ENCODE peak calls at places on chromosomes 7 and 10, in five cellular contexts. V is body of pancreas, S is IMR-90, O is Peyer's patch, H is esophagus squamous epithelium. F is an unnamed sample.
A peak's percentile ranks its signal among the peaks of the same experiment; 100 is the strongest.

GRCh38 chr7:7005303-7005702 is 177.0 kb upstream of the C1GALT1 start:
- DNase-seq in O (no peak), S (no peak), V (no peak), H (no peak), F (no peak)

GRCh38 chr7:102167254-102167653 is 119.4 kb upstream of the SH2B2 start:
- DNase-seq in O (no peak), S (no peak), H (no peak), V (no peak), F (no peak)

GRCh38 chr7:36784991-36785940 is 61.0 kb upstream of the AOAH start:
- DNase-seq in O (peak; percentile 76), S (no peak), H (no peak), V (peak; percentile 35), F (no peak)

GRCh38 chr7:27424231-27424630 is 181.6 kb downstream of the EVX1 start:
- DNase-seq in V (no peak), H (no peak), O (no peak), S (no peak), F (no peak)

GRCh38 chr10:79148452-79149344 is 79.9 kb downstream of the ZMIZ1 start:
- DNase-seq in H (no peak), V (no peak), O (peak; percentile 22), S (peak; percentile 40), F (no peak)

GRCh38 chr7:34759477-34760125 is 101.6 kb downstream of the NPSR1 start:
- DNase-seq in V (no peak), O (no peak), S (peak; percentile 45), H (no peak), F (no peak)

GRCh38 chr10:69224862-69225657 is 4.9 kb downstream of the HKDC1 start:
- DNase-seq in V (no peak), H (no peak), O (no peak), S (no peak), F (no peak)

GRCh38 chr7:142583424-142583823 is 165.8 kb upstream of the PRSS1 start:
- DNase-seq in H (no peak), O (no peak), S (peak; percentile 92), V (peak; percentile 45), F (no peak)

GRCh38 chr7:131546583-131547111 is 9.8 kb downstream of the PODXL start:
- DNase-seq in H (no peak), V (no peak), O (no peak), S (no peak), F (no peak)
- TF ChIP-seq CTCF in H (peak; percentile 46), V (peak; percentile 65), O (peak; percentile 41), S (peak; percentile 79), F (peak; percentile 35)

DNA sequence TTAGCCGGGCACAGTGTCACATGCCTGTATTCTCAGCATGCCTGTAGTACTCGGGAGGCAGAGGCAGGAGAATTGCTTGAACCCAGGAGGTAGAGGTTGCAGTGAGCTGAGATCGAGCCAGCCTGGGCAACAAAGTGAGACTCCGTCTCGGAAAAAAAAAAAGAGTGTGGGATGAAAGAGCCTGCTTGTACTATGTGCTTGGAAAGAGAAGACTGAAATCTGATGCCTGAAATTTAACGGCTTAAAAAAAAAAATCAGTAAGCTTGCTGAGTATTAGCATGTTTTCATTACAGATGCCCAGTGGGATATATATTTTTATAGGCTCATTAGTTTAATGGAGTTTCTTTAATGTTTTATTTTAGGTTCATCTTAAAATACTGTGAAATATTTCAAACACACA is 4.2 kb downstream of the NT5C2 start:
- DNase-seq in S (peak; percentile 59), V (no peak), H (no peak), O (no peak), F (no peak)
- H3K4me3 ChIP-seq in S (no peak overlapping the region), V (no peak overlapping the region), H (no peak overlapping the region), O (no peak overlapping the region), F (peak overlapping the region; percentile 35)

DNA sequence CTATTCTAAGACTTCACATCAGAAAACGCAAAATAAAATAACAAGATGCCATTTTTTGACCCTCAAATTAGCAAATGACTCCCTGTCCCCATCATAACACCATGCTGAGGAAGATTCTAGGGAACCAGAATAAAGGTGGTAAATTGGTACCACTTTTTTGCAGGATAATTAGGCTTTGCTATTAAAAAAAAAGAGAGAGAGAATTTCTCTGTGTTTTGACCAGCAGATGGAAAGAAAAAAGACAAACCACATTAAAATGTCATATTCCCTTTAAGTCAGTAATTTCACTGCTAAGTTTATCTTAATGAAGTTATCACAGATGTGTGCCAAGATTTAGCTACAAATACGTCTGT is 33.9 kb downstream of the PUS7 start:
- DNase-seq in S (no peak), H (no peak), V (no peak), O (no peak), F (no peak)
- TF ChIP-seq CTCF in S (no peak), H (no peak), V (no peak), O (no peak), F (no peak)

DNA sequence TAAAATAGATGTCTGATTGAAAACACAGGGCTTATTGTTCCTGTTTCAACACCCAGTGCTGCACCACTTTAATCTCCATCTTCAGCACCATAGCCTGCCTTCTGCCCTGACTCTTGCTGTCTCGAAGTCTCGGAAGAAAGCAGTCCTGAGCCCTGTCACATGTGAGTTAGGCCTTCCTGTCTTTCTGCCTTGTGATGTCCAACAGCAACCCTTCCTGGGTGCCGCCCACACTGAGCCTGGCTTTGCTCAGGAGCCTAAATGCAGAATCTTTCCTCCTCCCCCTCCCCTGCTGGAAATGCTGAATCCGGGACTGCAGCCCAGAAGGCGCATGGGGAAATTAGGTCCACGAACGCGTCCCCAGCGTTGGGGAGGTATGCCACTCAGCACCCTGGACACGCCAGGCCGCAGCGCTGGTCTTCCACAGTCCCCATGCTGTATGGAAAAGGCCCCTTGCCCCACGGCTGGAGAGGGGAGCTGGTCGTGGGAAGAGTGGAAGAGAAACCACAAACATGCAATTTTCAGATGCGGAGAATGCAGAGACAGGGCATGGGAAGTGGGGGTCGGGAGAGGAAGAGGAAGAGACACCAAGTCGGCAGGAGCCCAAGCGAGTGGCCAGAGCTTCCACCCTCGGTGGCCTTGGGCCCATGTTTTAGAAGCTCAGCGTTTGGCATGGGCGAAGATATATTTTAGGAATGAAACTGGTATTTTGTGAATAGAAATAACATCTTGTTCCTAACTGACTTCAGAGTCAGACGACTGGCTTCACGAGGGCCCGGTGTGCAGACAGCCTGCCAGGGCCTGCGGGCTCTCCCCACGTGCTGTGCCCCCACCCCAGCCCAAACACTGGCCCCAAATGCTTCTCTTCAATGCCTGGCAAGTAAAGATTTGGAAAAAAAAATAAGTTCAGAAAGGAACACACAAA is 656.1 kb upstream of the FOXK1 start:
- DNase-seq in S (no peak), O (no peak), V (no peak), H (no peak), F (no peak)
- H3K4me3 ChIP-seq in S (no peak overlapping the region), O (no peak overlapping the region), V (no peak overlapping the region), H (no peak overlapping the region), F (peak overlapping the region; percentile 62)

GRCh38 chr10:129274928-129275474 is 192.0 kb upstream of the MGMT start:
- DNase-seq in H (no peak), V (no peak), S (no peak), O (no peak), F (no peak)
- TF ChIP-seq CTCF in H (no peak), V (no peak), S (no peak), O (no peak), F (no peak)

F was measured in thoracic aorta.